ENCODE peak calls at places on chromosomes 2 and 18, in six cellular contexts. E, K, J, P, N and W are unnamed samples.

GRCh38 chr2:101329026-101329425 is 20.5 kb upstream of the RNF149 start:
- DNase-seq in E (no peak), K (peak; percentile 21), J (no peak), P (no peak), N (no peak), W (no peak)

GRCh38 chr2:226660524-226660923 is 139.1 kb downstream of the IRS1 start:
- DNase-seq in E (no peak), K (peak; percentile 45), J (no peak), P (no peak), N (no peak), W (no peak)

GRCh38 chr2:15871239-15871783 is 69.0 kb upstream of the MYCN start:
- DNase-seq in E (no peak), K (no peak), J (no peak), P (no peak), N (no peak), W (no peak)

GRCh38 chr18:45730832-45731545 is 7.0 kb downstream of the SLC14A1 start:
- DNase-seq in E (no peak), K (no peak), J (no peak), P (peak; percentile 70), N (no peak), W (no peak)

GRCh38 chr2:216220976-216221375 is 111.8 kb downstream of the XRCC5 start:
- DNase-seq in E (no peak), K (no peak), J (no peak), P (no peak), N (no peak), W (no peak)

GRCh38 chr2:20439193-20439475 is 7.7 kb upstream of the RHOB start:
- DNase-seq in E (no peak), K (no peak), J (peak; percentile 83), P (peak; percentile 72), N (no peak), W (no peak)

GRCh38 chr2:181306785-181307184 is 150.4 kb upstream of the ITGA4 start:
- DNase-seq in E (no peak), K (no peak), J (no peak), P (no peak), N (no peak), W (no peak)

GRCh38 chr2:19542796-19543195 is 184.4 kb upstream of the OSR1 start:
- DNase-seq in E (no peak), K (no peak), J (no peak), P (no peak), N (no peak), W (no peak)

GRCh38 chr2:158936978-158937377 is 31.5 kb upstream of the TANC1 start:
- DNase-seq in E (no peak), K (no peak), J (no peak), P (no peak), N (no peak), W (no peak)

GRCh38 chr2:206143451-206143850 is 15.8 kb downstream of the NDUFS1 start:
- DNase-seq in E (no peak), K (no peak), J (no peak), P (no peak), N (no peak), W (no peak)

GRCh38 chr2:212609499-212609898 is 70.9 kb upstream of the ERBB4 start:
- DNase-seq in E (no peak), K (no peak), J (no peak), P (no peak), N (no peak), W (no peak)

GRCh38 chr2:146987996-146988395 is 856.8 kb upstream of the ACVR2A start:
- DNase-seq in E (no peak), K (no peak), J (no peak), P (no peak), N (no peak), W (no peak)

GRCh38 chr2:190863946-190864345 is 16.7 kb upstream of the GLS start:
- DNase-seq in E (no peak), K (no peak), J (no peak), P (no peak), N (no peak), W (no peak)

GRCh38 chr18:63788447-63789096 is 13.4 kb downstream of the SERPINB7 start:
- DNase-seq in E (no peak), K (peak; percentile 86), J (no peak), P (peak; percentile 63), N (no peak), W (no peak)

GRCh38 chr18:63787673-63788072 is 12.5 kb downstream of the SERPINB7 start:
- DNase-seq in E (no peak), K (no peak), J (no peak), P (no peak), N (no peak), W (no peak)

GRCh38 chr18:63783394-63783793 is 8.2 kb downstream of the SERPINB7 start:
- DNase-seq in E (no peak), K (peak; percentile 65), J (no peak), P (peak; percentile 12), N (peak; percentile 60), W (no peak)

GRCh38 chr18:63789327-63789726 is 14.1 kb downstream of the SERPINB7 start:
- DNase-seq in E (no peak), K (no peak), J (no peak), P (no peak), N (no peak), W (no peak)

GRCh38 chr18:63785031-63785430 is 9.8 kb downstream of the SERPINB7 start:
- DNase-seq in E (no peak), K (no peak), J (no peak), P (no peak), N (no peak), W (no peak)
- TF ChIP-seq REST in E (no peak), K (no peak), J (no peak), P (no peak), N (no peak), W (no peak)

DNA sequence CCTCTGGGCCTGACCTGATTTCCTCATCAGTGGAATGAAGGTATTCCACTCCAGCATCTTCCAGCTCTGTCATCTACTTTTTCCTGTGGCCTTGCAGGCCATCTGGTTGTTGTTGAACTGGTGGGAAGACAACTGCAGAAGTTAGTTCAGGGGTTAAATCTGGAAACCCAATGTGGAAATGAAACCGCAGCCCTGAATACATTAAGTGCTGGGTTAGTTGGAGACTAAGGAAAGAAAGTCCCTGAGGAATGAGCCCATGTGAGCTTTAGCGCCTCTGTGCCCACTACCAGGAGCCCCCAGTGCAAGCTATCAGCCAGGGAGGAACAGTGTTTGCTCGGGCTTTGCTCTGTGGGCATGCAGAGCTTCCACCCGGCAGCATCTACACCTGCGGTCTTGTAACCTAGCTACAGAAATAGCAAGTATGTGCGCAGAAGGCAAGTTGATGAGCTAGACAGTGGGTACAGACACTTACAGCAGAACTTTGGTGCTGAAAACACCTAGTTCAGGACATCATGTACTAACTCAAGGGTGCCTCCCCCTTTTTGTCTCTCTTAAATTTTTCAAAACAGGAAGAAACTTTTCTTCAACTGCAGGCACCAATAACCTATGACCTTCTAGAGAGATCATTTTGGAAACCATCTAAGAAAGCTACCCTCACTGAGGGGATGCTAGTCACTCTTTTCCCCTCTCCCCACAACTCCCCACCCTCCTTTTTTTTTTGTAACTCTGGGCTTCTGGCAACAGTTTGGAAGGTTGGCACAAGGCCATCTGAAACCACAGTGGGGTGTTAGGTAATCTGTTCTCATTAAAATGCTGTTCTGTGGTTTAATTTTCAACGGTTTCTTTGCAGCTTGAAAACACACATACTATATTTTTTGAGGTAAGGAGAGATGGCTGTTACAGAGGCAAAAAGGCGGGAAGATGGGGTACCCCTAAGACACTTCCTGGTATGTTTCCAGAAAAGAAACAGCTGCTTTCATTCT is 18.3 kb upstream of the CXCR4 start:
- DNase-seq in E (no peak), K (peak; percentile 95), J (no peak), P (no peak), N (no peak), W (no peak)
- TF ChIP-seq REST in E (no peak), K (no peak), J (no peak), P (no peak), N (no peak), W (no peak)

GRCh38 chr2:165470351-165470750 is 853 bp downstream of the CSRNP3 start:
- DNase-seq in E (no peak), K (no peak), J (no peak), P (no peak), N (no peak), W (no peak)

GRCh38 chr2:165471349-165471975 is 2.0 kb downstream of the CSRNP3 start:
- DNase-seq in E (peak; percentile 15), K (no peak), J (no peak), P (no peak), N (no peak), W (no peak)

GRCh38 chr2:165467921-165468320 is 1.6 kb upstream of the CSRNP3 start:
- DNase-seq in E (no peak), K (no peak), J (no peak), P (no peak), N (peak; percentile 54), W (no peak)

GRCh38 chr2:165466386-165466785 is 3.1 kb upstream of the CSRNP3 start:
- DNase-seq in E (no peak), K (no peak), J (no peak), P (no peak), N (no peak), W (no peak)

GRCh38 chr2:165469417-165469816 is at the start of gene CSRNP3:
- DNase-seq in E (peak; percentile 53), K (no peak), J (peak; percentile 42), P (peak; percentile 72), N (peak; percentile 95), W (no peak)
- TF ChIP-seq REST in E (no peak), K (no peak), J (no peak), P (no peak), N (no peak), W (no peak)

DNA sequence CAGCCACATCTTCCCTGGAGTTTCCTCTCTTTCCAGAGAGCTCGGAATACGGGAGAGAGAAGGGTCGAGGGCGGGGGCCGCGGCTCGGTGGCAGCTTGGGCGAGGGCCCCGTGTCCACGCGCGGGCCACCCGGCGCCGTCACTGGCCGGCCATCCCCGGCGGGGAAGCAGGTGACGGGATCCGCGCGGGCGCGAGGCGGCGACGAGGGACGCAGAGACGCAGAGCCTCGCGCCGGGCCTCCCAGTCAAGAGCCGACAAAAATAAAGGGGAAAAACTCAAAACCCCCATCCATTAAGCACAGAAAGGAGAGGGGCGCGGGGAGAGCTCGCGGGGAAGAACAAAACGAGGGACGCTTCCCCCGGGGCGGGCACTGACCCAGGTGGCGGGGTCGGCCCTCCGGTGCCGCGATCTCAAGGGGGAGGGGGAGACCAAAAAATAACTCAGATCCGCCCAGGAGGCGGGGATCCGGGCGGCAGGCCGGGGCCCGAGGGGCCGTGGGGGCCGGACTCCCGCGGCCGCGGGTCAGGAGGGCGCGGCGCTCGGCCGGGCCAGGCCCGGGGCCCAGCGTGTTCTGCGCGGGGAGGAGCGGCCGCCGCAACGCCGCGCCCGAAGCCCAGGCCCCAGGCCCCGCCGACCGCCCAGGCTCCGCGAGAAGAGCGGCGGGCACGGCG is 652 bp downstream of the RNF103 start:
- DNase-seq in E (peak; percentile 83), K (peak; percentile 48), J (no peak), P (peak; percentile 66), N (peak; percentile 43), W (no peak)
- TF ChIP-seq REST in E (no peak), K (no peak), J (no peak), P (no peak), N (no peak), W (no peak)

DNA sequence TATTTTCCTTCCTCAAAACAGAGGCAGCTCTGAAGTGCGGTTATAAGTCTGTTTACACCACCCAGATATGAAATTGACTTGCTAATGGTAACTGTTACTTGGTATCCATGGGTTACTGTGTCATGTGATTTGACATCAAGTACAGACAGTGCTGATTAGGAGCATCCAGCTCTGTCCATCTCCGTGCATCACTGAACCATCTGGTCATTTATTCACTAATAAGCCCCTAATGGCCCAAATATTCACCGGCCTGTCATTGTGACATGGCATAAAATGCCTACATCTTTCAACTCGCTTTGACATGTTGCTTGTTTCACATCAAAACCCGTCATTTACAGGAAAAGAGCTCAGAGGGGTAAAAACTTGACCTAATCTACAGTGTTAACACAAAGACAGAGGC is 308.8 kb upstream of the ATP5MC3 start:
- DNase-seq in E (peak; percentile 63), K (no peak), J (no peak), P (no peak), N (no peak), W (no peak)
- TF ChIP-seq REST in E (no peak), K (no peak), J (no peak), P (no peak), N (no peak), W (no peak)

GRCh38 chr18:13394794-13395193 is 176.2 kb downstream of the LDLRAD4 start:
- DNase-seq in E (no peak), K (no peak), J (no peak), P (no peak), N (no peak), W (no peak)
- TF ChIP-seq REST in E (no peak), K (no peak), J (no peak), P (no peak), N (no peak), W (no peak)